ENCODE peak calls at places on chromosome 14, in eight cellular contexts. E is mucosa of descending colon; I is heart left ventricle; D is fibroblast of mammary gland; F is naive thymus-derived CD4-positive, alpha-beta T cell; M is endothelial cell of umbilical vein; H is upper lobe of right lung; K is adrenal gland. A is an unnamed sample.

GRCh38 chr14:68349900-68350323 is 443.0 kb downstream of the ZFP36L1 start:
- DNase-seq in D (peak), H (no peak), F (no peak), E (no peak), K (no peak), M (peak), I (no peak), A (no peak)

GRCh38 chr14:77045570-77045890 is 17.0 kb upstream of the IRF2BPL start:
- DNase-seq in D (no peak), F (no peak), E (peak), H (peak), K (peak), M (no peak), I (peak), A (no peak)

GRCh38 chr14:55306938-55307589 is 35.8 kb downstream of the FBXO34 start:
- DNase-seq in E (peak), F (no peak), K (no peak), H (no peak), D (no peak), I (no peak), M (peak), A (peak)

GRCh38 chr14:68571073-68571703 is 221.7 kb downstream of the ZFP36L1 start:
- DNase-seq in K (no peak), D (no peak), F (no peak), E (no peak), M (no peak), I (no peak), H (no peak), A (no peak)

GRCh38 chr14:68966872-68967301 is 12.2 kb downstream of the ACTN1 start:
- DNase-seq in E (peak), K (peak), M (peak), H (no peak), I (no peak), D (no peak), F (no peak), A (no peak)

GRCh38 chr14:75718199-75718598 is 57.2 kb downstream of the TTLL5 start:
- DNase-seq in E (no peak), K (no peak), I (no peak), F (no peak), D (no peak), H (no peak), M (no peak), A (no peak)

GRCh38 chr14:70748422-70748821 is 60.9 kb downstream of the MAP3K9 start:
- DNase-seq in H (no peak), E (no peak), K (no peak), I (no peak), F (no peak), M (no peak), D (no peak), A (no peak)

GRCh38 chr14:73236157-73236556 is 1.1 kb upstream of the PAPLN start:
- DNase-seq in F (no peak), M (no peak), E (no peak), I (no peak), H (no peak), D (no peak), K (no peak), A (peak)

GRCh38 chr14:56005580-56006053 is 112.6 kb upstream of the PELI2 start:
- DNase-seq in E (no peak), D (peak), K (no peak), M (no peak), H (no peak), I (no peak), F (no peak), A (no peak)

GRCh38 chr14:81246561-81247270 is 26.0 kb upstream of the GTF2A1 start:
- DNase-seq in E (no peak), I (no peak), M (no peak), F (no peak), D (no peak), H (no peak), K (no peak), A (no peak)

GRCh38 chr14:90819734-90820393 is 3.6 kb upstream of the TTC7B start:
- DNase-seq in K (no peak), H (no peak), M (no peak), E (no peak), D (no peak), F (no peak), I (no peak), A (no peak)

GRCh38 chr14:31128601-31129526 is 78.7 kb downstream of the HECTD1 start:
- DNase-seq in I (no peak), K (no peak), D (no peak), H (no peak), F (no peak), M (no peak), E (no peak), A (no peak)

GRCh38 chr14:100775351-100775830 is 48.7 kb downstream of the DLK1 start:
- DNase-seq in H (no peak), M (no peak), F (no peak), K (no peak), D (no peak), E (no peak), I (no peak), A (no peak)

GRCh38 chr14:58362798-58363412 is 32.8 kb upstream of the TOMM20L start:
- DNase-seq in H (no peak), E (peak), D (peak), K (no peak), F (peak), I (no peak), M (peak), A (peak)

GRCh38 chr14:19800282-19801117 is 3.1 kb upstream of the OR4N2 start:
- DNase-seq in H (peak), K (no peak), M (no peak), E (no peak), I (no peak), D (no peak), F (no peak), A (no peak)

GRCh38 chr14:102046337-102047278 is 40.2 kb downstream of the HSP90AA1 start:
- DNase-seq in E (peak), D (peak), H (peak), F (no peak), K (peak), I (peak), M (peak), A (peak)

GRCh38 chr14:69784942-69785341 is 12.1 kb downstream of the SLC10A1 start:
- DNase-seq in E (no peak), D (no peak), M (no peak), I (no peak), F (no peak), K (no peak), H (no peak), A (no peak)

GRCh38 chr14:30874120-30874998 is at the start of gene COCH:
- DNase-seq in H (peak), I (peak), D (no peak), E (peak), F (no peak), M (no peak), K (no peak), A (peak)

GRCh38 chr14:44768935-44769334 is 192.8 kb downstream of the KLHL28 start:
- DNase-seq in I (no peak), M (no peak), E (no peak), K (no peak), H (no peak), D (no peak), F (no peak), A (no peak)

GRCh38 chr14:32190713-32191112 is 11.1 kb upstream of the RNU6-7 start:
- DNase-seq in M (no peak), H (no peak), K (no peak), E (no peak), I (no peak), D (no peak), F (no peak), A (no peak)

GRCh38 chr14:49888293-49888692 is 4.6 kb upstream of the ARF6 start:
- DNase-seq in E (no peak), H (no peak), I (no peak), K (no peak), M (no peak), F (no peak), D (no peak), A (no peak)

GRCh38 chr14:59846595-59846994 is 24.0 kb downstream of the RTN1 start:
- DNase-seq in H (no peak), F (no peak), I (no peak), M (no peak), E (no peak), D (no peak), K (no peak), A (no peak)

GRCh38 chr14:98249057-98249456 is 1022.9 kb downstream of the BCL11B start:
- DNase-seq in D (no peak), E (no peak), K (no peak), F (no peak), H (no peak), I (no peak), M (no peak), A (no peak)

GRCh38 chr14:74425525-74426201 is 347 bp downstream of the SYNDIG1L start:
- DNase-seq in H (no peak), K (peak), E (peak), I (peak), D (no peak), F (peak), M (peak), A (peak)
- H3K4me3 ChIP-seq in H (no peak), K (peak), E (no peak), I (no peak), D (no peak), F (no peak), M (no peak), A (peak)

GRCh38 chr14:51668870-51669269 is 17.2 kb downstream of the FRMD6 start:
- DNase-seq in H (no peak), K (no peak), F (no peak), M (no peak), I (no peak), E (no peak), D (no peak), A (no peak)
- H3K4me3 ChIP-seq in H (no peak), K (no peak), F (no peak), M (no peak), I (no peak), E (no peak), D (no peak), A (no peak)

GRCh38 chr14:24309538-24310386 is at the start of gene LTB4R2:
- DNase-seq in I (no peak), F (no peak), D (no peak), K (no peak), M (no peak), H (no peak), E (no peak), A (no peak)
- H3K4me3 ChIP-seq in I (peak), F (peak), D (peak), K (peak), M (no peak), H (peak), E (peak), A (peak)

DNA sequence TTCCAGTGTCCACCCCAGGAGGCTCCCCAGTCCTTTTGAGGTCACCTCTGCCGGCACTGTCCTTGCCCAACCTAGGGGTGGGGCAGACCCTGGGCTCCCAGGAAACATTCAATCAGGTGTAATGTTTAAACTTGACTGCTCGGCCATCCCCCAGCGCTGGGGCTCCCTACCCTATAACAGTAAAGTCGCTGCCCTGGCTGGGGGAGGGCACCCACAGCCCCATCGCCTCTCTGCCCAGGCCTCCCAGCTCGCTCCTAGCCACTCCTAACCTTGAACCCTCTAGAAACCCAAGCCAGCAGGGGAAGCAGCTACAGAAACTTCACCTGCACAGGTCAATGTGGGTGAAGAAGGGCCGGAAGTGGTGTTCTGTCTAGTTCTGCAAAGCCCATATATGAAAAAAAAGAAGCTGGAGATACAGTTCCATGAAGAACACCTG is 1.3 kb downstream of the CLMN start:
- DNase-seq in M (no peak), E (peak), I (no peak), H (no peak), K (no peak), D (no peak), F (no peak), A (no peak)
- H3K4me3 ChIP-seq in M (no peak), E (peak), I (peak), H (peak), K (no peak), D (no peak), F (no peak), A (peak)

DNA sequence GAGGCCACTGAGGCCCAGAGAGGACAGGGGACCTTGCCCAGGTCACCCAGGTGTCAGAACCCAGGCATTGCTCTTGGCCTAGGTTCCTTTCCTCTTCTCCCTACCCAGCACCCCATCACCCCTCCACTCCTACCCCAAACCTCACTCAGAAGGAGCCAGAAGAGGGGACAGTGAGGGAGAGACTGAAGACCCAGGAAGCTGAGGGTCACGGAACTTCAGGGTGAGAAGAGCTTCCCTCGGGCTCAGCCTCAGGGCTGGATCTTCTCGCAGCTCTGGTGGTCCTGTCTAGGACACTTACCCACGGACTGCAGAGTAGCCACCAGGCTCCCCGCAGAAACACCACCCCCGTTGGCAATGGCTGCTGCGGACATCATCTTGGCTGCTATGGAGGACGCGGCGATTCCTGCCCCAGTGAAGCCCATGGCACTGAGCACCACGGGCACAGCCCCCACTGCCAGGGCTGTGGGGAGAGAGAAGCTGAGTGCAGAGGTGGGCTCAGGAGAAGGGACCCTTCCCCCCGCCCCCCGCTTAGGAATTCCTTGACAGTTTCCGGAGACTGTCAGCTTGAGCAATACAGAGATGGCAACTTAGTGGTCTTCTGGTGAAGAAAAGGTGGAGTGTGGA is 1.1 kb downstream of the IFI27L2 start:
- DNase-seq in F (no peak), D (no peak), E (no peak), H (no peak), K (no peak), I (no peak), M (no peak), A (no peak)
- H3K4me3 ChIP-seq in F (no peak), D (peak), E (no peak), H (no peak), K (peak), I (no peak), M (no peak), A (peak)

GRCh38 chr14:66395300-66395699 is 90.9 kb upstream of the CCDC196 start:
- DNase-seq in D (no peak), E (no peak), H (no peak), M (no peak), K (no peak), F (no peak), I (no peak), A (peak)
- H3K4me3 ChIP-seq in D (no peak), E (no peak), H (no peak), M (no peak), K (no peak), F (no peak), I (no peak), A (no peak)

GRCh38 chr14:47675489-47676300 is at the start of gene MDGA2:
- DNase-seq in I (no peak), H (peak), D (peak), E (no peak), F (no peak), K (no peak), M (no peak), A (peak)

GRCh38 chr14:47674546-47675238 is 713 bp downstream of the MDGA2 start:
- DNase-seq in E (no peak), I (no peak), F (no peak), M (no peak), H (peak), K (no peak), D (no peak), A (peak)

GRCh38 chr14:47675239-47675488 is 241 bp downstream of the MDGA2 start:
- DNase-seq in E (no peak), D (no peak), M (no peak), K (no peak), H (no peak), F (no peak), I (no peak), A (no peak)

GRCh38 chr14:47676301-47676617 is 854 bp upstream of the MDGA2 start:
- DNase-seq in M (no peak), K (no peak), H (no peak), D (no peak), E (no peak), F (no peak), I (no peak), A (no peak)

GRCh38 chr14:47674148-47674545 is 1.3 kb downstream of the MDGA2 start:
- DNase-seq in E (no peak), K (no peak), H (no peak), D (no peak), I (no peak), F (no peak), M (no peak), A (peak)
- H3K4me3 ChIP-seq in E (no peak), K (no peak), H (no peak), D (no peak), I (no peak), F (no peak), M (no peak), A (peak)

GRCh38 chr14:65414961-65415589 is 2.5 kb downstream of the FUT8 start:
- DNase-seq in K (no peak), H (no peak), M (peak), D (peak), F (peak), E (peak), I (no peak), A (peak)

GRCh38 chr14:65412881-65413738 is 580 bp downstream of the FUT8 start:
- DNase-seq in F (no peak), D (peak), H (peak), M (peak), K (peak), I (no peak), E (peak), A (peak)

GRCh38 chr14:65413739-65414045 is 1.2 kb downstream of the FUT8 start:
- DNase-seq in K (no peak), E (no peak), D (no peak), H (no peak), M (no peak), I (no peak), F (no peak), A (no peak)

GRCh38 chr14:65412189-65412846 is at the start of gene FUT8:
- DNase-seq in I (peak), F (peak), E (peak), M (peak), H (peak), D (peak), K (peak), A (peak)

DNA sequence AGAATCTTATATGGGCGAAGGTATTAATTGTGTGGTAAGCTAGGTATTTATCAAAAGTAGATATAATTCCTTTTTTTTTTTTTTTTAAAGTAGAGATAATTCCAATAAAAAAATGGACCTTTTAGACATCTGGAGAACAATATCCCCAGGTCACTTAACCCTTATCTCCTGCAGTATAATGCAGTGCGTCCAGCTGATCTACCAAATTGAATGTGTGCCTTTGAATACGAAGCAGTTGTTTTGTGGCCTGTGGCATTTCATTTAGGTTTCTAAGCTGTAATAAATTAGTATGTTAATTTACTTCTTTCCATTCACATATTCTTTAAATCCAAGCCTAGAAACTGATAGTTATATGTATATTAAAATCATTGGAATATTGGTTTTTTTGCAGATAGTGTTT is 3.1 kb downstream of the FUT8 start:
- DNase-seq in K (no peak), D (no peak), M (no peak), F (no peak), H (no peak), E (no peak), I (no peak), A (no peak)
- H3K4me3 ChIP-seq in K (no peak), D (no peak), M (no peak), F (no peak), H (no peak), E (no peak), I (no peak), A (no peak)

GRCh38 chr14:33851931-33852330 is 98.9 kb downstream of the EGLN3 start:
- DNase-seq in H (no peak), E (no peak), K (no peak), F (no peak), I (no peak), D (no peak), M (no peak), A (peak)
- H3K4me3 ChIP-seq in H (no peak), E (no peak), K (no peak), F (no peak), I (no peak), D (no peak), M (no peak), A (no peak)

A was measured in GM23338.